ENCODE peak calls at places on chromosomes 6 and 20, in four cellular contexts. One of them, this sample, is unnamed.

GRCh38 chr6:38973178-38974057 is 75.2 kb upstream of the GLP1R start:
- DNase-seq in progenitor cell of endocrine pancreas: no peak
- DNase-seq in stomach: no peak
- DNase-seq in fibroblast of mammary gland: peak; percentile 75
- DNase-seq in this sample: no peak

GRCh38 chr6:129598244-129599187 is 111.5 kb downstream of the ARHGAP18 start:
- DNase-seq in fibroblast of mammary gland: peak; percentile 85
- DNase-seq in stomach: no peak
- DNase-seq in progenitor cell of endocrine pancreas: no peak
- DNase-seq in this sample: peak; percentile 11

GRCh38 chr6:42694586-42694985 is 27.8 kb downstream of the PRPH2 start:
- DNase-seq in stomach: no peak
- DNase-seq in progenitor cell of endocrine pancreas: no peak
- DNase-seq in fibroblast of mammary gland: peak; percentile 56
- DNase-seq in this sample: no peak

GRCh38 chr6:163872335-163872734 is 457.8 kb downstream of the QKI start:
- DNase-seq in progenitor cell of endocrine pancreas: no peak
- DNase-seq in fibroblast of mammary gland: peak; percentile 92
- DNase-seq in stomach: no peak
- DNase-seq in this sample: no peak

GRCh38 chr6:144055121-144055931 is 40.0 kb downstream of the SF3B5 start:
- DNase-seq in progenitor cell of endocrine pancreas: no peak
- DNase-seq in stomach: no peak
- DNase-seq in fibroblast of mammary gland: no peak
- DNase-seq in this sample: no peak

GRCh38 chr6:3939964-3940363 is 90.8 kb downstream of the FAM50B start:
- DNase-seq in progenitor cell of endocrine pancreas: no peak
- DNase-seq in stomach: no peak
- DNase-seq in fibroblast of mammary gland: peak; percentile 56
- DNase-seq in this sample: no peak

GRCh38 chr6:29724937-29725869 is 2.0 kb downstream of the HLA-F start:
- DNase-seq in fibroblast of mammary gland: no peak
- DNase-seq in stomach: no peak
- DNase-seq in progenitor cell of endocrine pancreas: no peak
- DNase-seq in this sample: no peak

GRCh38 chr6:142943746-142944125 is 1.2 kb downstream of the HIVEP2 start:
- DNase-seq in fibroblast of mammary gland: peak; percentile 50
- DNase-seq in stomach: no peak
- DNase-seq in progenitor cell of endocrine pancreas: no peak
- DNase-seq in this sample: peak; percentile 16

GRCh38 chr6:20705741-20706140 is 171.5 kb downstream of the CDKAL1 start:
- DNase-seq in fibroblast of mammary gland: no peak
- DNase-seq in stomach: no peak
- DNase-seq in progenitor cell of endocrine pancreas: no peak
- DNase-seq in this sample: no peak

GRCh38 chr20:7911586-7912330 is 28.5 kb downstream of the HAO1 start:
- DNase-seq in fibroblast of mammary gland: no peak
- DNase-seq in progenitor cell of endocrine pancreas: no peak
- DNase-seq in stomach: no peak
- DNase-seq in this sample: no peak

GRCh38 chr6:136977075-136977474 is 55.0 kb downstream of the SLC35D3 start:
- DNase-seq in stomach: no peak
- DNase-seq in fibroblast of mammary gland: no peak
- DNase-seq in progenitor cell of endocrine pancreas: no peak
- DNase-seq in this sample: no peak

GRCh38 chr6:154017786-154018185 is 21.3 kb upstream of the OPRM1 start:
- DNase-seq in fibroblast of mammary gland: no peak
- DNase-seq in progenitor cell of endocrine pancreas: no peak
- DNase-seq in stomach: no peak
- DNase-seq in this sample: no peak

GRCh38 chr6:27892596-27893058 is 19.6 kb downstream of the OR2B2 start:
- DNase-seq in fibroblast of mammary gland: peak; percentile 31
- DNase-seq in progenitor cell of endocrine pancreas: no peak
- DNase-seq in stomach: no peak
- DNase-seq in this sample: no peak

GRCh38 chr6:157157228-157157627 is 166.1 kb downstream of the TMEM242 start:
- DNase-seq in stomach: no peak
- DNase-seq in fibroblast of mammary gland: no peak
- DNase-seq in progenitor cell of endocrine pancreas: no peak
- DNase-seq in this sample: no peak

GRCh38 chr20:23362392-23363256 is 642 bp downstream of the GZF1 start:
- DNase-seq in fibroblast of mammary gland: no peak
- DNase-seq in stomach: peak; percentile 44
- DNase-seq in progenitor cell of endocrine pancreas: no peak
- DNase-seq in this sample: no peak

GRCh38 chr20:32203556-32204484 is 3.7 kb downstream of the PLAGL2 start:
- DNase-seq in stomach: peak; percentile 63
- DNase-seq in fibroblast of mammary gland: peak; percentile 63
- DNase-seq in progenitor cell of endocrine pancreas: no peak
- DNase-seq in this sample: no peak

GRCh38 chr6:127932708-127933107 is 31.9 kb upstream of the THEMIS start:
- DNase-seq in progenitor cell of endocrine pancreas: no peak
- DNase-seq in fibroblast of mammary gland: no peak
- DNase-seq in stomach: no peak
- DNase-seq in this sample: no peak

GRCh38 chr6:16286151-16286522 is 47.8 kb downstream of the GMPR start:
- DNase-seq in stomach: no peak
- DNase-seq in fibroblast of mammary gland: peak; percentile 36
- DNase-seq in progenitor cell of endocrine pancreas: peak; percentile 61
- DNase-seq in this sample: peak; percentile 84

GRCh38 chr6:148530394-148530923 is 187.8 kb downstream of the SASH1 start:
- DNase-seq in stomach: no peak
- DNase-seq in fibroblast of mammary gland: peak; percentile 93
- DNase-seq in progenitor cell of endocrine pancreas: no peak
- DNase-seq in this sample: no peak

GRCh38 chr6:146361367-146361924 is 182.2 kb upstream of the RAB32 start:
- DNase-seq in stomach: no peak
- DNase-seq in fibroblast of mammary gland: peak; percentile 74
- DNase-seq in progenitor cell of endocrine pancreas: no peak
- DNase-seq in this sample: no peak

GRCh38 chr6:44672086-44672485 is 284.6 kb downstream of the CDC5L start:
- DNase-seq in stomach: no peak
- DNase-seq in progenitor cell of endocrine pancreas: no peak
- DNase-seq in fibroblast of mammary gland: no peak
- DNase-seq in this sample: no peak

GRCh38 chr6:25026723-25027122 is 91.0 kb upstream of the RIPOR2 start:
- DNase-seq in progenitor cell of endocrine pancreas: no peak
- DNase-seq in stomach: no peak
- DNase-seq in fibroblast of mammary gland: no peak
- DNase-seq in this sample: no peak

GRCh38 chr20:57900226-57900905 is 190.6 kb upstream of the PMEPA1 start:
- DNase-seq in fibroblast of mammary gland: no peak
- DNase-seq in stomach: no peak
- DNase-seq in progenitor cell of endocrine pancreas: no peak
- DNase-seq in this sample: no peak

GRCh38 chr6:156953478-156954146 is 176.4 kb downstream of the ARID1B start:
- DNase-seq in fibroblast of mammary gland: peak; percentile 97
- DNase-seq in stomach: no peak
- DNase-seq in progenitor cell of endocrine pancreas: no peak
- DNase-seq in this sample: peak; percentile 59

GRCh38 chr20:63295018-63295417 is 2.0 kb downstream of the COL20A1 start:
- DNase-seq in progenitor cell of endocrine pancreas: no peak
- DNase-seq in stomach: no peak
- DNase-seq in fibroblast of mammary gland: no peak
- DNase-seq in this sample: no peak

GRCh38 chr6:144899161-144899560 is 614.0 kb downstream of the UTRN start:
- DNase-seq in fibroblast of mammary gland: peak; percentile 89
- DNase-seq in progenitor cell of endocrine pancreas: no peak
- DNase-seq in stomach: no peak
- DNase-seq in this sample: no peak

GRCh38 chr6:36285797-36286196 is 15.9 kb downstream of the PNPLA1 start:
- DNase-seq in fibroblast of mammary gland: no peak
- DNase-seq in stomach: no peak
- DNase-seq in progenitor cell of endocrine pancreas: no peak
- DNase-seq in this sample: no peak

GRCh38 chr6:149452062-149452939 is 32.5 kb downstream of the ZC3H12D start:
- DNase-seq in stomach: no peak
- DNase-seq in fibroblast of mammary gland: no peak
- DNase-seq in progenitor cell of endocrine pancreas: no peak
- DNase-seq in this sample: no peak

GRCh38 chr20:46688151-46689081 is 828 bp downstream of the TP53RK start:
- DNase-seq in progenitor cell of endocrine pancreas: no peak
- DNase-seq in fibroblast of mammary gland: peak; percentile 46
- DNase-seq in stomach: no peak
- DNase-seq in this sample: no peak

GRCh38 chr20:1166963-1167720 is 17.6 kb downstream of the TMEM74B start:
- DNase-seq in fibroblast of mammary gland: no peak
- DNase-seq in progenitor cell of endocrine pancreas: no peak
- DNase-seq in stomach: no peak
- DNase-seq in this sample: no peak

GRCh38 chr20:17662333-17663039 is 19.6 kb downstream of the RRBP1 start:
- DNase-seq in fibroblast of mammary gland: peak; percentile 98
- DNase-seq in stomach: no peak
- DNase-seq in progenitor cell of endocrine pancreas: no peak
- DNase-seq in this sample: no peak

GRCh38 chr6:144543006-144543871 is 258.1 kb downstream of the UTRN start:
- DNase-seq in stomach: no peak
- DNase-seq in progenitor cell of endocrine pancreas: no peak
- DNase-seq in fibroblast of mammary gland: peak; percentile 74
- DNase-seq in this sample: no peak

GRCh38 chr6:111668410-111668809 is 62.7 kb upstream of the TRAF3IP2 start:
- DNase-seq in fibroblast of mammary gland: no peak
- DNase-seq in progenitor cell of endocrine pancreas: no peak
- DNase-seq in stomach: no peak
- DNase-seq in this sample: no peak
- TF ChIP-seq CTCF in fibroblast of mammary gland: peak; percentile 20
- TF ChIP-seq CTCF in progenitor cell of endocrine pancreas: peak; percentile 55
- TF ChIP-seq CTCF in stomach: peak; percentile 20
- TF ChIP-seq CTCF in this sample: peak; percentile 26

GRCh38 chr6:122947355-122947754 is 48.7 kb upstream of the CLVS2 start:
- DNase-seq in stomach: peak; percentile 22
- DNase-seq in progenitor cell of endocrine pancreas: no peak
- DNase-seq in fibroblast of mammary gland: peak; percentile 26
- DNase-seq in this sample: peak; percentile 18
- TF ChIP-seq CTCF in stomach: peak; percentile 15
- TF ChIP-seq CTCF in progenitor cell of endocrine pancreas: peak; percentile 62
- TF ChIP-seq CTCF in fibroblast of mammary gland: peak; percentile 56
- TF ChIP-seq CTCF in this sample: peak; percentile 54

GRCh38 chr6:4957521-4958231 is 46.2 kb downstream of the RPP40 start:
- DNase-seq in fibroblast of mammary gland: peak; percentile 38
- DNase-seq in stomach: no peak
- DNase-seq in progenitor cell of endocrine pancreas: no peak
- DNase-seq in this sample: no peak
- TF ChIP-seq CTCF in fibroblast of mammary gland: peak; percentile 27
- TF ChIP-seq CTCF in stomach: no peak
- TF ChIP-seq CTCF in progenitor cell of endocrine pancreas: peak; percentile 38
- TF ChIP-seq CTCF in this sample: peak; percentile 14

GRCh38 chr6:40854592-40854991 is 184.4 kb downstream of the UNC5CL start:
- DNase-seq in stomach: no peak
- DNase-seq in progenitor cell of endocrine pancreas: no peak
- DNase-seq in fibroblast of mammary gland: no peak
- DNase-seq in this sample: no peak

GRCh38 chr6:40855481-40855880 is 183.5 kb downstream of the UNC5CL start:
- DNase-seq in fibroblast of mammary gland: no peak
- DNase-seq in stomach: no peak
- DNase-seq in progenitor cell of endocrine pancreas: no peak
- DNase-seq in this sample: no peak

GRCh38 chr6:40856271-40856670 is 182.8 kb downstream of the UNC5CL start:
- DNase-seq in stomach: no peak
- DNase-seq in fibroblast of mammary gland: no peak
- DNase-seq in progenitor cell of endocrine pancreas: no peak
- DNase-seq in this sample: no peak

GRCh38 chr6:40848868-40849524 is 190.0 kb downstream of the UNC5CL start:
- DNase-seq in progenitor cell of endocrine pancreas: no peak
- DNase-seq in stomach: no peak
- DNase-seq in fibroblast of mammary gland: no peak
- DNase-seq in this sample: no peak

DNA sequence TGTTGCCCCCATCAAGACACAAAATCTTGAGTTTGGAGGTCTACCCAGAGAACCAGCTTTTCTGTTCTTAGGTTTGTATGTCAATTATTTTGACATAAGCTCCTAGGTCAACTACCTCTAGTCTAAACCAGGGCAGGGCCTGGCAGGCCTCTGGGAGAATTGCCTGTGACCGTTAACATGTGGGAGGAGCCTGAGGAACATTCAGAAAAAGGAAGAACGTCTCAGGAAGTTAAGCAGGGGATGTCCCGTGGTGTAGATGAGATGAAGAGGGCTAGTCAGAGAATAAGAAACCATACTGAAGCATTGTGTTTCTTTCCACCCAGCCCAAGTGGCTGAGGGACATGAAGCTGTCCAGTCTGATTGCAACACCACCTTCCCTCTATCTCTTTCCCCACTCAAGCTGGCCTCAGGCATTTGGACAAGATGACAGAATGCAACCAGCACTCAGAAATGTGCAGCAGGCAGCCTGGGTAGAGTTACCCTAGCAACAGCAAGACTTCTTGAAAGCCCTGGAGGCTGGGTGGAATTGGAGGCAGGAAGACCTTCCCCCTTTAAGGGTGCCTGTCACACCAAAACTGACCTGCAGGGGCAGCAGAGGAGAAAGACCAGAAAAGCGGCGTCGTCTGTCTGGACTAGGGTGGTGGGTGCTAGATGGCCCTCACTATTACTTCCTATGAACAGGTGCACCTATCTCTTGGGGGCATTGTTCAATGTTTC is 186.2 kb downstream of the UNC5CL start:
- DNase-seq in fibroblast of mammary gland: no peak
- DNase-seq in progenitor cell of endocrine pancreas: no peak
- DNase-seq in stomach: no peak
- DNase-seq in this sample: peak; percentile 30
- TF ChIP-seq CTCF in fibroblast of mammary gland: peak; percentile 48
- TF ChIP-seq CTCF in progenitor cell of endocrine pancreas: peak; percentile 47
- TF ChIP-seq CTCF in stomach: no peak
- TF ChIP-seq CTCF in this sample: peak; percentile 44